ENCODE peak calls at places on chromosome 7, in four cellular contexts. One of them, this sample, is unnamed.

GRCh38 chr7:40680657-40681056 is 545.9 kb downstream of the SUGCT start:
- DNase-seq in epithelial cell of esophagus: peak; percentile 64
- DNase-seq in GOT3: no peak
- DNase-seq in RWPE1: peak; percentile 78
- DNase-seq in this sample: no peak

GRCh38 chr7:92611735-92612134 is 21.5 kb upstream of the FAM133B start:
- DNase-seq in GOT3: no peak
- DNase-seq in epithelial cell of esophagus: no peak
- DNase-seq in RWPE1: no peak
- DNase-seq in this sample: no peak

GRCh38 chr7:135111379-135111778 is 36.5 kb upstream of the TMEM140 start:
- DNase-seq in RWPE1: no peak
- DNase-seq in GOT3: no peak
- DNase-seq in epithelial cell of esophagus: no peak
- DNase-seq in this sample: no peak

GRCh38 chr7:114082934-114083647 is 164.3 kb upstream of the PPP1R3A start:
- DNase-seq in RWPE1: no peak
- DNase-seq in GOT3: no peak
- DNase-seq in epithelial cell of esophagus: no peak
- DNase-seq in this sample: no peak

GRCh38 chr7:148729984-148730733 is 31.5 kb downstream of the CUL1 start:
- DNase-seq in RWPE1: no peak
- DNase-seq in epithelial cell of esophagus: no peak
- DNase-seq in GOT3: no peak
- DNase-seq in this sample: no peak

GRCh38 chr7:89133819-89134218 is 338.3 kb upstream of the TEX47 start:
- DNase-seq in GOT3: no peak
- DNase-seq in epithelial cell of esophagus: no peak
- DNase-seq in RWPE1: no peak
- DNase-seq in this sample: no peak

GRCh38 chr7:13538669-13539068 is 450.8 kb downstream of the ETV1 start:
- DNase-seq in epithelial cell of esophagus: peak; percentile 64
- DNase-seq in RWPE1: no peak
- DNase-seq in GOT3: no peak
- DNase-seq in this sample: no peak

GRCh38 chr7:155972651-155973349 is 160.5 kb upstream of the SHH start:
- DNase-seq in RWPE1: no peak
- DNase-seq in GOT3: no peak
- DNase-seq in epithelial cell of esophagus: no peak
- DNase-seq in this sample: no peak

GRCh38 chr7:13240349-13240748 is 552.9 kb downstream of the ARL4A start:
- DNase-seq in GOT3: no peak
- DNase-seq in epithelial cell of esophagus: peak; percentile 65
- DNase-seq in RWPE1: peak; percentile 37
- DNase-seq in this sample: peak; percentile 3

GRCh38 chr7:38929460-38930171 is 20.6 kb upstream of the VPS41 start:
- DNase-seq in RWPE1: no peak
- DNase-seq in GOT3: no peak
- DNase-seq in epithelial cell of esophagus: no peak
- DNase-seq in this sample: no peak

GRCh38 chr7:54330216-54330800 is 211.9 kb upstream of the VSTM2A start:
- DNase-seq in epithelial cell of esophagus: no peak
- DNase-seq in RWPE1: no peak
- DNase-seq in GOT3: no peak
- DNase-seq in this sample: no peak

GRCh38 chr7:81527651-81528050 is 242.2 kb downstream of the HGF start:
- DNase-seq in epithelial cell of esophagus: no peak
- DNase-seq in GOT3: no peak
- DNase-seq in RWPE1: no peak
- DNase-seq in this sample: no peak

This sample was measured in epithelial cell of prostate.